ENCODE peak calls at places on chromosomes 1 and 21, in six cellular contexts. E is MCF 10A; Z is activated CD4-positive, alpha-beta T cell treated with anti-CD3 and anti-CD28 coated beads for 36 hours; C is SK-MEL-5; W is cardiac muscle cell; M is posterior cingulate gyrus. D is an unnamed sample.

GRCh38 chr1:119347858-119348257 is 20.7 kb upstream of the HAO2 start:
- DNase-seq in E (no peak), Z (peak; percentile 21), C (peak; percentile 17), W (no peak), M (no peak), D (no peak)

GRCh38 chr1:38693759-38694158 is 165.8 kb downstream of the RRAGC start:
- DNase-seq in E (no peak), Z (no peak), C (no peak), W (no peak), M (no peak), D (no peak)

GRCh38 chr1:66275601-66276023 is 258.3 kb upstream of the SGIP1 start:
- DNase-seq in E (no peak), Z (peak; percentile 56), C (no peak), W (peak; percentile 27), M (no peak), D (peak; percentile 83)

GRCh38 chr21:38839683-38840286 is 34.1 kb downstream of the ETS2 start:
- DNase-seq in E (peak; percentile 89), Z (peak; percentile 68), C (peak; percentile 2), W (peak; percentile 94), M (no peak), D (no peak)

GRCh38 chr21:31198575-31198974 is 145.5 kb downstream of the TIAM1 start:
- DNase-seq in E (peak; percentile 67), Z (no peak), C (peak; percentile 81), W (peak; percentile 75), M (no peak), D (peak; percentile 53)

GRCh38 chr1:109687641-109688499 is at the start of gene GSTM1:
- DNase-seq in E (no peak), Z (peak; percentile 94), C (no peak), W (peak; percentile 82), M (no peak), D (no peak)

GRCh38 chr1:209675567-209676154 is 449 bp downstream of the G0S2 start:
- DNase-seq in E (no peak), Z (peak; percentile 27), C (no peak), W (peak; percentile 54), M (peak; percentile 86), D (peak; percentile 45)

GRCh38 chr1:186738896-186739295 is 58.7 kb upstream of the PTGS2 start:
- DNase-seq in E (no peak), Z (peak; percentile 20), C (no peak), W (no peak), M (no peak), D (no peak)

GRCh38 chr1:174963547-174964125 is 36.1 kb upstream of the CACYBP start:
- DNase-seq in E (peak; percentile 57), Z (no peak), C (no peak), W (no peak), M (no peak), D (no peak)

GRCh38 chr1:21899972-21900371 is 37.1 kb downstream of the HSPG2 start:
- DNase-seq in E (no peak), Z (no peak), C (no peak), W (peak; percentile 31), M (no peak), D (no peak)

GRCh38 chr1:239308701-239309333 is 77.6 kb upstream of the CHRM3 start:
- DNase-seq in E (peak; percentile 51), Z (peak; percentile 66), C (peak; percentile 68), W (peak; percentile 3), M (no peak), D (peak; percentile 5)

GRCh38 chr1:41955461-41956159 is 36.9 kb upstream of the HIVEP3 start:
- DNase-seq in E (peak; percentile 73), Z (peak; percentile 21), C (peak; percentile 83), W (peak; percentile 78), M (no peak), D (no peak)

GRCh38 chr1:230578621-230579020 is 63.7 kb upstream of the COG2 start:
- DNase-seq in E (no peak), Z (no peak), C (no peak), W (no peak), M (no peak), D (no peak)

GRCh38 chr1:109191377-109191776 is 22.3 kb upstream of the SARS1 start:
- DNase-seq in E (no peak), Z (peak; percentile 22), C (peak; percentile 61), W (no peak), M (no peak), D (no peak)